ENCODE peak calls at places on chromosomes 6 and 20, in seven cellular contexts. One of them, this sample, is unnamed.

GRCh38 chr6:147065786-147066185 is 138.4 kb upstream of the STXBP5 start:
- DNase-seq in T-helper 1 cell: no peak
- DNase-seq in stimulated activated CD4-positive, alpha-beta T cell treated with anti-CD3 and anti-CD28 coated beads, Interleukin-4, amount 100 ng/mL, for 1 hour: no peak
- DNase-seq in activated gamma-delta T cell treated with Interleukin-2 at 50 U/mL for 16 hours: no peak
- DNase-seq in activated CD8-positive, alpha-beta memory T cell treated with anti-CD3 and anti-CD28 coated beads, Interleukin-2, amount 50 U/mL, for 48 hours: no peak
- DNase-seq in H4: peak
- DNase-seq in AG10803: no peak
- DNase-seq in this sample: no peak

GRCh38 chr20:49471397-49471796 is 11.1 kb downstream of the KCNB1 start:
- DNase-seq in H4: no peak
- DNase-seq in stimulated activated CD4-positive, alpha-beta T cell treated with anti-CD3 and anti-CD28 coated beads, Interleukin-4, amount 100 ng/mL, for 1 hour: no peak
- DNase-seq in T-helper 1 cell: no peak
- DNase-seq in activated gamma-delta T cell treated with Interleukin-2 at 50 U/mL for 16 hours: no peak
- DNase-seq in activated CD8-positive, alpha-beta memory T cell treated with anti-CD3 and anti-CD28 coated beads, Interleukin-2, amount 50 U/mL, for 48 hours: no peak
- DNase-seq in AG10803: no peak
- DNase-seq in this sample: no peak

GRCh38 chr6:130489514-130489913 is 123.7 kb downstream of the TMEM200A start:
- DNase-seq in H4: no peak
- DNase-seq in T-helper 1 cell: no peak
- DNase-seq in activated gamma-delta T cell treated with Interleukin-2 at 50 U/mL for 16 hours: no peak
- DNase-seq in AG10803: no peak
- DNase-seq in stimulated activated CD4-positive, alpha-beta T cell treated with anti-CD3 and anti-CD28 coated beads, Interleukin-4, amount 100 ng/mL, for 1 hour: no peak
- DNase-seq in activated CD8-positive, alpha-beta memory T cell treated with anti-CD3 and anti-CD28 coated beads, Interleukin-2, amount 50 U/mL, for 48 hours: no peak
- DNase-seq in this sample: no peak

GRCh38 chr20:53900380-53900999 is 169.9 kb downstream of the BCAS1 start:
- DNase-seq in T-helper 1 cell: no peak
- DNase-seq in H4: peak
- DNase-seq in AG10803: peak
- DNase-seq in activated CD8-positive, alpha-beta memory T cell treated with anti-CD3 and anti-CD28 coated beads, Interleukin-2, amount 50 U/mL, for 48 hours: no peak
- DNase-seq in activated gamma-delta T cell treated with Interleukin-2 at 50 U/mL for 16 hours: no peak
- DNase-seq in stimulated activated CD4-positive, alpha-beta T cell treated with anti-CD3 and anti-CD28 coated beads, Interleukin-4, amount 100 ng/mL, for 1 hour: no peak
- DNase-seq in this sample: no peak

GRCh38 chr6:12354499-12354898 is 64.3 kb downstream of the EDN1 start:
- DNase-seq in activated gamma-delta T cell treated with Interleukin-2 at 50 U/mL for 16 hours: no peak
- DNase-seq in stimulated activated CD4-positive, alpha-beta T cell treated with anti-CD3 and anti-CD28 coated beads, Interleukin-4, amount 100 ng/mL, for 1 hour: no peak
- DNase-seq in T-helper 1 cell: no peak
- DNase-seq in activated CD8-positive, alpha-beta memory T cell treated with anti-CD3 and anti-CD28 coated beads, Interleukin-2, amount 50 U/mL, for 48 hours: no peak
- DNase-seq in H4: no peak
- DNase-seq in AG10803: peak
- DNase-seq in this sample: peak

GRCh38 chr6:125986956-125987617 is 747 bp downstream of the TRMT11 start:
- DNase-seq in T-helper 1 cell: no peak
- DNase-seq in AG10803: peak
- DNase-seq in stimulated activated CD4-positive, alpha-beta T cell treated with anti-CD3 and anti-CD28 coated beads, Interleukin-4, amount 100 ng/mL, for 1 hour: no peak
- DNase-seq in activated CD8-positive, alpha-beta memory T cell treated with anti-CD3 and anti-CD28 coated beads, Interleukin-2, amount 50 U/mL, for 48 hours: no peak
- DNase-seq in H4: peak
- DNase-seq in activated gamma-delta T cell treated with Interleukin-2 at 50 U/mL for 16 hours: no peak
- DNase-seq in this sample: no peak

GRCh38 chr6:39056191-39056590 is 7.6 kb downstream of the GLP1R start:
- DNase-seq in activated gamma-delta T cell treated with Interleukin-2 at 50 U/mL for 16 hours: no peak
- DNase-seq in AG10803: no peak
- DNase-seq in H4: no peak
- DNase-seq in stimulated activated CD4-positive, alpha-beta T cell treated with anti-CD3 and anti-CD28 coated beads, Interleukin-4, amount 100 ng/mL, for 1 hour: no peak
- DNase-seq in T-helper 1 cell: no peak
- DNase-seq in activated CD8-positive, alpha-beta memory T cell treated with anti-CD3 and anti-CD28 coated beads, Interleukin-2, amount 50 U/mL, for 48 hours: no peak
- DNase-seq in this sample: no peak

GRCh38 chr6:54053893-54054391 is 57.3 kb upstream of the MLIP start:
- DNase-seq in stimulated activated CD4-positive, alpha-beta T cell treated with anti-CD3 and anti-CD28 coated beads, Interleukin-4, amount 100 ng/mL, for 1 hour: no peak
- DNase-seq in activated gamma-delta T cell treated with Interleukin-2 at 50 U/mL for 16 hours: no peak
- DNase-seq in activated CD8-positive, alpha-beta memory T cell treated with anti-CD3 and anti-CD28 coated beads, Interleukin-2, amount 50 U/mL, for 48 hours: no peak
- DNase-seq in AG10803: peak
- DNase-seq in T-helper 1 cell: no peak
- DNase-seq in H4: peak
- DNase-seq in this sample: peak

GRCh38 chr20:62358728-62359490 is 8.2 kb downstream of the LAMA5 start:
- DNase-seq in activated gamma-delta T cell treated with Interleukin-2 at 50 U/mL for 16 hours: no peak
- DNase-seq in AG10803: no peak
- DNase-seq in stimulated activated CD4-positive, alpha-beta T cell treated with anti-CD3 and anti-CD28 coated beads, Interleukin-4, amount 100 ng/mL, for 1 hour: no peak
- DNase-seq in T-helper 1 cell: no peak
- DNase-seq in H4: no peak
- DNase-seq in activated CD8-positive, alpha-beta memory T cell treated with anti-CD3 and anti-CD28 coated beads, Interleukin-2, amount 50 U/mL, for 48 hours: no peak
- DNase-seq in this sample: no peak

GRCh38 chr6:5028921-5029320 is 25.1 kb upstream of the RPP40 start:
- DNase-seq in T-helper 1 cell: no peak
- DNase-seq in AG10803: no peak
- DNase-seq in H4: no peak
- DNase-seq in stimulated activated CD4-positive, alpha-beta T cell treated with anti-CD3 and anti-CD28 coated beads, Interleukin-4, amount 100 ng/mL, for 1 hour: no peak
- DNase-seq in activated gamma-delta T cell treated with Interleukin-2 at 50 U/mL for 16 hours: no peak
- DNase-seq in activated CD8-positive, alpha-beta memory T cell treated with anti-CD3 and anti-CD28 coated beads, Interleukin-2, amount 50 U/mL, for 48 hours: no peak
- DNase-seq in this sample: no peak

GRCh38 chr6:158358450-158359077 is 46.3 kb downstream of the TULP4 start:
- DNase-seq in activated gamma-delta T cell treated with Interleukin-2 at 50 U/mL for 16 hours: no peak
- DNase-seq in activated CD8-positive, alpha-beta memory T cell treated with anti-CD3 and anti-CD28 coated beads, Interleukin-2, amount 50 U/mL, for 48 hours: no peak
- DNase-seq in T-helper 1 cell: no peak
- DNase-seq in H4: no peak
- DNase-seq in AG10803: no peak
- DNase-seq in stimulated activated CD4-positive, alpha-beta T cell treated with anti-CD3 and anti-CD28 coated beads, Interleukin-4, amount 100 ng/mL, for 1 hour: no peak
- DNase-seq in this sample: no peak

GRCh38 chr6:127515234-127515793 is 3.8 kb downstream of the MTCL3 start:
- DNase-seq in H4: peak
- DNase-seq in AG10803: no peak
- DNase-seq in activated CD8-positive, alpha-beta memory T cell treated with anti-CD3 and anti-CD28 coated beads, Interleukin-2, amount 50 U/mL, for 48 hours: no peak
- DNase-seq in T-helper 1 cell: peak
- DNase-seq in activated gamma-delta T cell treated with Interleukin-2 at 50 U/mL for 16 hours: no peak
- DNase-seq in stimulated activated CD4-positive, alpha-beta T cell treated with anti-CD3 and anti-CD28 coated beads, Interleukin-4, amount 100 ng/mL, for 1 hour: peak
- DNase-seq in this sample: peak

GRCh38 chr20:19937651-19938420 is 79.3 kb upstream of the NAA20 start:
- DNase-seq in activated gamma-delta T cell treated with Interleukin-2 at 50 U/mL for 16 hours: no peak
- DNase-seq in AG10803: no peak
- DNase-seq in H4: no peak
- DNase-seq in stimulated activated CD4-positive, alpha-beta T cell treated with anti-CD3 and anti-CD28 coated beads, Interleukin-4, amount 100 ng/mL, for 1 hour: no peak
- DNase-seq in T-helper 1 cell: no peak
- DNase-seq in activated CD8-positive, alpha-beta memory T cell treated with anti-CD3 and anti-CD28 coated beads, Interleukin-2, amount 50 U/mL, for 48 hours: no peak
- DNase-seq in this sample: no peak

GRCh38 chr6:45478235-45478634 is 100.5 kb upstream of the SUPT3H start:
- DNase-seq in activated gamma-delta T cell treated with Interleukin-2 at 50 U/mL for 16 hours: no peak
- DNase-seq in AG10803: peak
- DNase-seq in stimulated activated CD4-positive, alpha-beta T cell treated with anti-CD3 and anti-CD28 coated beads, Interleukin-4, amount 100 ng/mL, for 1 hour: no peak
- DNase-seq in H4: no peak
- DNase-seq in activated CD8-positive, alpha-beta memory T cell treated with anti-CD3 and anti-CD28 coated beads, Interleukin-2, amount 50 U/mL, for 48 hours: no peak
- DNase-seq in T-helper 1 cell: no peak
- DNase-seq in this sample: no peak

GRCh38 chr6:88165877-88166492 is at the start of gene CNR1:
- DNase-seq in activated CD8-positive, alpha-beta memory T cell treated with anti-CD3 and anti-CD28 coated beads, Interleukin-2, amount 50 U/mL, for 48 hours: peak
- DNase-seq in activated gamma-delta T cell treated with Interleukin-2 at 50 U/mL for 16 hours: no peak
- DNase-seq in stimulated activated CD4-positive, alpha-beta T cell treated with anti-CD3 and anti-CD28 coated beads, Interleukin-4, amount 100 ng/mL, for 1 hour: peak
- DNase-seq in H4: peak
- DNase-seq in AG10803: peak
- DNase-seq in T-helper 1 cell: no peak
- DNase-seq in this sample: peak

GRCh38 chr20:63313349-63314014 is 20.5 kb downstream of the COL20A1 start:
- DNase-seq in H4: no peak
- DNase-seq in T-helper 1 cell: no peak
- DNase-seq in stimulated activated CD4-positive, alpha-beta T cell treated with anti-CD3 and anti-CD28 coated beads, Interleukin-4, amount 100 ng/mL, for 1 hour: no peak
- DNase-seq in activated CD8-positive, alpha-beta memory T cell treated with anti-CD3 and anti-CD28 coated beads, Interleukin-2, amount 50 U/mL, for 48 hours: no peak
- DNase-seq in activated gamma-delta T cell treated with Interleukin-2 at 50 U/mL for 16 hours: no peak
- DNase-seq in AG10803: no peak
- DNase-seq in this sample: no peak

GRCh38 chr20:20359628-20360027 is 8.3 kb upstream of the INSM1 start:
- DNase-seq in activated CD8-positive, alpha-beta memory T cell treated with anti-CD3 and anti-CD28 coated beads, Interleukin-2, amount 50 U/mL, for 48 hours: no peak
- DNase-seq in stimulated activated CD4-positive, alpha-beta T cell treated with anti-CD3 and anti-CD28 coated beads, Interleukin-4, amount 100 ng/mL, for 1 hour: no peak
- DNase-seq in H4: no peak
- DNase-seq in activated gamma-delta T cell treated with Interleukin-2 at 50 U/mL for 16 hours: no peak
- DNase-seq in T-helper 1 cell: no peak
- DNase-seq in AG10803: no peak
- DNase-seq in this sample: no peak

GRCh38 chr6:106782524-106783265 is 153.3 kb downstream of the QRSL1 start:
- DNase-seq in AG10803: no peak
- DNase-seq in T-helper 1 cell: no peak
- DNase-seq in activated CD8-positive, alpha-beta memory T cell treated with anti-CD3 and anti-CD28 coated beads, Interleukin-2, amount 50 U/mL, for 48 hours: no peak
- DNase-seq in activated gamma-delta T cell treated with Interleukin-2 at 50 U/mL for 16 hours: no peak
- DNase-seq in H4: no peak
- DNase-seq in stimulated activated CD4-positive, alpha-beta T cell treated with anti-CD3 and anti-CD28 coated beads, Interleukin-4, amount 100 ng/mL, for 1 hour: no peak
- DNase-seq in this sample: no peak

GRCh38 chr20:51385941-51386530 is 156.5 kb downstream of the NFATC2 start:
- DNase-seq in activated gamma-delta T cell treated with Interleukin-2 at 50 U/mL for 16 hours: peak
- DNase-seq in H4: no peak
- DNase-seq in T-helper 1 cell: no peak
- DNase-seq in AG10803: peak
- DNase-seq in activated CD8-positive, alpha-beta memory T cell treated with anti-CD3 and anti-CD28 coated beads, Interleukin-2, amount 50 U/mL, for 48 hours: no peak
- DNase-seq in stimulated activated CD4-positive, alpha-beta T cell treated with anti-CD3 and anti-CD28 coated beads, Interleukin-4, amount 100 ng/mL, for 1 hour: peak
- DNase-seq in this sample: no peak

GRCh38 chr6:158644227-158645063 is at the start of gene DYNLT1:
- DNase-seq in activated CD8-positive, alpha-beta memory T cell treated with anti-CD3 and anti-CD28 coated beads, Interleukin-2, amount 50 U/mL, for 48 hours: peak
- DNase-seq in T-helper 1 cell: peak
- DNase-seq in stimulated activated CD4-positive, alpha-beta T cell treated with anti-CD3 and anti-CD28 coated beads, Interleukin-4, amount 100 ng/mL, for 1 hour: peak
- DNase-seq in AG10803: peak
- DNase-seq in activated gamma-delta T cell treated with Interleukin-2 at 50 U/mL for 16 hours: peak
- DNase-seq in H4: peak
- DNase-seq in this sample: peak

GRCh38 chr6:37524025-37524647 is 24.4 kb upstream of the CCDC167 start:
- DNase-seq in T-helper 1 cell: no peak
- DNase-seq in stimulated activated CD4-positive, alpha-beta T cell treated with anti-CD3 and anti-CD28 coated beads, Interleukin-4, amount 100 ng/mL, for 1 hour: no peak
- DNase-seq in AG10803: no peak
- DNase-seq in activated CD8-positive, alpha-beta memory T cell treated with anti-CD3 and anti-CD28 coated beads, Interleukin-2, amount 50 U/mL, for 48 hours: no peak
- DNase-seq in H4: peak
- DNase-seq in activated gamma-delta T cell treated with Interleukin-2 at 50 U/mL for 16 hours: no peak
- DNase-seq in this sample: peak

GRCh38 chr20:8854566-8854965 is 214.3 kb upstream of the PLCB4 start:
- DNase-seq in T-helper 1 cell: no peak
- DNase-seq in activated CD8-positive, alpha-beta memory T cell treated with anti-CD3 and anti-CD28 coated beads, Interleukin-2, amount 50 U/mL, for 48 hours: no peak
- DNase-seq in stimulated activated CD4-positive, alpha-beta T cell treated with anti-CD3 and anti-CD28 coated beads, Interleukin-4, amount 100 ng/mL, for 1 hour: no peak
- DNase-seq in activated gamma-delta T cell treated with Interleukin-2 at 50 U/mL for 16 hours: no peak
- DNase-seq in H4: no peak
- DNase-seq in AG10803: peak
- DNase-seq in this sample: no peak

GRCh38 chr20:4112490-4113420 is 97.4 kb upstream of the RNF24 start:
- DNase-seq in AG10803: peak
- DNase-seq in activated gamma-delta T cell treated with Interleukin-2 at 50 U/mL for 16 hours: no peak
- DNase-seq in stimulated activated CD4-positive, alpha-beta T cell treated with anti-CD3 and anti-CD28 coated beads, Interleukin-4, amount 100 ng/mL, for 1 hour: no peak
- DNase-seq in T-helper 1 cell: no peak
- DNase-seq in activated CD8-positive, alpha-beta memory T cell treated with anti-CD3 and anti-CD28 coated beads, Interleukin-2, amount 50 U/mL, for 48 hours: no peak
- DNase-seq in H4: peak
- DNase-seq in this sample: no peak

GRCh38 chr20:4154958-4155411 is 139.6 kb upstream of the RNF24 start:
- DNase-seq in H4: no peak
- DNase-seq in T-helper 1 cell: no peak
- DNase-seq in AG10803: no peak
- DNase-seq in activated CD8-positive, alpha-beta memory T cell treated with anti-CD3 and anti-CD28 coated beads, Interleukin-2, amount 50 U/mL, for 48 hours: no peak
- DNase-seq in stimulated activated CD4-positive, alpha-beta T cell treated with anti-CD3 and anti-CD28 coated beads, Interleukin-4, amount 100 ng/mL, for 1 hour: no peak
- DNase-seq in activated gamma-delta T cell treated with Interleukin-2 at 50 U/mL for 16 hours: no peak
- DNase-seq in this sample: no peak

GRCh38 chr6:138800377-138801150 is 4.7 kb downstream of the ECT2L start:
- DNase-seq in T-helper 1 cell: no peak
- DNase-seq in H4: no peak
- DNase-seq in activated CD8-positive, alpha-beta memory T cell treated with anti-CD3 and anti-CD28 coated beads, Interleukin-2, amount 50 U/mL, for 48 hours: no peak
- DNase-seq in stimulated activated CD4-positive, alpha-beta T cell treated with anti-CD3 and anti-CD28 coated beads, Interleukin-4, amount 100 ng/mL, for 1 hour: no peak
- DNase-seq in AG10803: no peak
- DNase-seq in activated gamma-delta T cell treated with Interleukin-2 at 50 U/mL for 16 hours: no peak
- DNase-seq in this sample: no peak

GRCh38 chr6:92911301-92911700 is 508.1 kb downstream of the EPHA7 start:
- DNase-seq in AG10803: no peak
- DNase-seq in H4: no peak
- DNase-seq in stimulated activated CD4-positive, alpha-beta T cell treated with anti-CD3 and anti-CD28 coated beads, Interleukin-4, amount 100 ng/mL, for 1 hour: no peak
- DNase-seq in activated CD8-positive, alpha-beta memory T cell treated with anti-CD3 and anti-CD28 coated beads, Interleukin-2, amount 50 U/mL, for 48 hours: no peak
- DNase-seq in T-helper 1 cell: no peak
- DNase-seq in activated gamma-delta T cell treated with Interleukin-2 at 50 U/mL for 16 hours: no peak
- DNase-seq in this sample: no peak

GRCh38 chr20:19706463-19706862 is 51.6 kb upstream of the RIN2 start:
- DNase-seq in activated CD8-positive, alpha-beta memory T cell treated with anti-CD3 and anti-CD28 coated beads, Interleukin-2, amount 50 U/mL, for 48 hours: no peak
- DNase-seq in stimulated activated CD4-positive, alpha-beta T cell treated with anti-CD3 and anti-CD28 coated beads, Interleukin-4, amount 100 ng/mL, for 1 hour: no peak
- DNase-seq in AG10803: no peak
- DNase-seq in T-helper 1 cell: no peak
- DNase-seq in H4: no peak
- DNase-seq in activated gamma-delta T cell treated with Interleukin-2 at 50 U/mL for 16 hours: no peak
- DNase-seq in this sample: no peak

GRCh38 chr6:135306166-135306565 is 125.1 kb downstream of the MYB start:
- DNase-seq in AG10803: no peak
- DNase-seq in stimulated activated CD4-positive, alpha-beta T cell treated with anti-CD3 and anti-CD28 coated beads, Interleukin-4, amount 100 ng/mL, for 1 hour: no peak
- DNase-seq in activated gamma-delta T cell treated with Interleukin-2 at 50 U/mL for 16 hours: no peak
- DNase-seq in T-helper 1 cell: no peak
- DNase-seq in activated CD8-positive, alpha-beta memory T cell treated with anti-CD3 and anti-CD28 coated beads, Interleukin-2, amount 50 U/mL, for 48 hours: no peak
- DNase-seq in H4: no peak
- DNase-seq in this sample: no peak

GRCh38 chr20:25739615-25740320 is 43.1 kb upstream of the ZNF337 start:
- DNase-seq in stimulated activated CD4-positive, alpha-beta T cell treated with anti-CD3 and anti-CD28 coated beads, Interleukin-4, amount 100 ng/mL, for 1 hour: no peak
- DNase-seq in AG10803: no peak
- DNase-seq in H4: no peak
- DNase-seq in activated gamma-delta T cell treated with Interleukin-2 at 50 U/mL for 16 hours: no peak
- DNase-seq in T-helper 1 cell: no peak
- DNase-seq in activated CD8-positive, alpha-beta memory T cell treated with anti-CD3 and anti-CD28 coated beads, Interleukin-2, amount 50 U/mL, for 48 hours: no peak
- DNase-seq in this sample: no peak